ENCODE peak calls at places on chromosomes 16 and 17, in eight cellular contexts. A is stomach, H is HCT116, X is prostate gland, E is breast epithelium, Y is suprapubic skin, D is GM12891, G is spleen. R is an unnamed sample.

GRCh38 chr17:75878174-75878998 is at the start of gene TRIM47:
- DNase-seq in X (peak; percentile 46), E (no peak), D (no peak), G (peak; percentile 88), H (no peak), A (peak; percentile 68), Y (no peak), R (peak; percentile 94)

GRCh38 chr17:32822996-32823395 is 53.9 kb downstream of the MYO1D start:
- DNase-seq in D (no peak), G (no peak), A (no peak), H (no peak), X (no peak), E (no peak), Y (no peak), R (no peak)

GRCh38 chr17:40075216-40076100 is 12.7 kb downstream of the THRA start:
- DNase-seq in G (peak; percentile 86), E (peak; percentile 89), A (peak; percentile 94), D (no peak), H (no peak), X (peak; percentile 85), Y (no peak), R (peak; percentile 93)

GRCh38 chr17:69466905-69467630 is 52.6 kb downstream of the MAP2K6 start:
- DNase-seq in E (no peak), X (no peak), Y (no peak), H (no peak), A (no peak), G (no peak), D (no peak), R (no peak)

GRCh38 chr17:51373489-51374194 is 113.3 kb downstream of the UTP18 start:
- DNase-seq in X (no peak), G (no peak), E (no peak), A (no peak), Y (no peak), H (no peak), D (no peak), R (no peak)

GRCh38 chr16:46929378-46930332 is 43.8 kb downstream of the DNAJA2 start:
- DNase-seq in H (peak; percentile 18), Y (no peak), A (peak; percentile 80), X (peak; percentile 69), D (peak; percentile 84), E (peak; percentile 80), G (peak; percentile 91), R (peak; percentile 75)

GRCh38 chr16:84518804-84519341 is 14.4 kb upstream of the MEAK7 start:
- DNase-seq in Y (no peak), A (no peak), X (no peak), D (no peak), G (peak; percentile 77), H (no peak), E (peak; percentile 68), R (no peak)

GRCh38 chr17:66355510-66355909 is 53.1 kb downstream of the PRKCA start:
- DNase-seq in A (no peak), G (no peak), D (no peak), E (no peak), X (no peak), Y (no peak), H (no peak), R (no peak)

GRCh38 chr17:38740806-38741205 is 7.3 kb downstream of the PCGF2 start:
- DNase-seq in H (no peak), D (no peak), Y (no peak), A (no peak), X (no peak), E (no peak), G (no peak), R (no peak)

GRCh38 chr16:23869052-23869451 is 33.3 kb downstream of the PRKCB start:
- DNase-seq in D (no peak), H (no peak), E (no peak), G (no peak), Y (no peak), X (no peak), A (no peak), R (no peak)

GRCh38 chr17:38861399-38861843 is 7.9 kb upstream of the RPL23 start:
- DNase-seq in H (no peak), X (no peak), G (no peak), D (no peak), E (no peak), A (no peak), Y (no peak), R (no peak)

GRCh38 chr17:9529033-9529748 is 46.4 kb downstream of the STX8 start:
- DNase-seq in G (no peak), X (no peak), H (no peak), Y (no peak), A (no peak), D (peak; percentile 18), E (no peak), R (no peak)

GRCh38 chr16:89981414-89981813 is 32.9 kb downstream of the DEF8 start:
- DNase-seq in G (no peak), D (no peak), H (no peak), Y (no peak), X (no peak), A (no peak), E (no peak), R (no peak)

GRCh38 chr17:67818110-67819002 is 6.9 kb upstream of the BPTF start:
- DNase-seq in A (no peak), Y (peak; percentile 21), G (peak; percentile 53), E (no peak), X (no peak), H (no peak), D (no peak), R (no peak)

GRCh38 chr16:67946966-67947558 is 3.1 kb upstream of the LCAT start:
- DNase-seq in H (no peak), E (no peak), A (no peak), Y (no peak), G (no peak), D (no peak), X (no peak), R (no peak)

GRCh38 chr17:27608330-27609230 is 22.4 kb upstream of the LGALS9 start:
- DNase-seq in H (no peak), D (no peak), E (no peak), X (no peak), G (peak; percentile 6), Y (no peak), A (no peak), R (no peak)

GRCh38 chr16:81148277-81148676 is 52.1 kb upstream of the GCSH start:
- DNase-seq in X (no peak), G (no peak), H (no peak), D (no peak), A (no peak), Y (no peak), E (no peak), R (no peak)

GRCh38 chr16:11639925-11640899 is 28.0 kb upstream of the SNN start:
- DNase-seq in G (peak; percentile 85), D (no peak), H (peak; percentile 63), E (peak; percentile 64), A (peak; percentile 73), X (peak; percentile 86), Y (peak; percentile 88), R (peak; percentile 92)

GRCh38 chr17:80361495-80362220 is 53.3 kb upstream of the ENDOV start:
- DNase-seq in D (no peak), G (peak; percentile 38), X (no peak), A (no peak), Y (no peak), E (peak; percentile 46), H (no peak), R (no peak)

GRCh38 chr16:58499615-58500328 is at the start of gene NDRG4:
- DNase-seq in D (no peak), A (peak; percentile 49), H (peak; percentile 83), G (peak; percentile 83), E (peak; percentile 58), Y (peak; percentile 80), X (no peak), R (peak; percentile 34)

GRCh38 chr16:16042076-16042475 is 92.7 kb downstream of the ABCC1 start:
- DNase-seq in X (peak; percentile 74), A (peak; percentile 93), G (no peak), E (no peak), Y (no peak), H (no peak), D (no peak), R (no peak)

GRCh38 chr16:67673712-67674580 is 7.3 kb downstream of the C16orf86 start:
- DNase-seq in G (peak; percentile 89), A (peak; percentile 77), D (no peak), X (no peak), Y (no peak), E (no peak), H (no peak), R (peak; percentile 67)

GRCh38 chr17:27540300-27541105 is 84.3 kb downstream of the KSR1 start:
- DNase-seq in E (peak; percentile 62), D (no peak), Y (peak; percentile 94), X (peak; percentile 72), G (peak; percentile 84), H (no peak), A (peak; percentile 92), R (peak; percentile 97)

GRCh38 chr16:69323428-69323827 is 7.0 kb downstream of the PDF start:
- DNase-seq in Y (no peak), A (no peak), G (peak; percentile 58), H (no peak), X (no peak), D (no peak), E (no peak), R (no peak)

GRCh38 chr16:49745434-49745833 is 110.5 kb downstream of the ZNF423 start:
- DNase-seq in Y (no peak), E (no peak), D (no peak), A (no peak), X (no peak), G (no peak), H (no peak), R (no peak)

DNA sequence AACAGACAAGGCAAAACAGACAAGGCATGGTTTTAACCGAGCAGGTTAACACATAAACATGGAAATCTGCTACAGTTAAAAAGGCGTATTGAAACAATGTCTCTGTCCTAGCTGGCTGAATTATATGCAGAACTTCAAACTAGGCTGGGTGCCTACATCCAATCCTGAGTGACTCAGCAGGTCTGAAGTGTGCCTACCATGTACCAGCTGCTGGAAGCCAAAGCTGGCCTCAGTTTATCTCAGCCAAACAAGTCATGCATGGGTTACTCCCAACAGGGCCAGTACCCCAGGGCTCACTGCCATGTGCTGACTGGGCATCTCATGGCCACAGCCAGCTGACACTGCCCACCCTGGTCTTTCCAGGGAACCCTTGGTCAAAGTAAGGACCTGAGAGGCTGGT is 4.0 kb downstream of the C1QBP start:
- DNase-seq in G (no peak), E (no peak), D (no peak), Y (no peak), H (no peak), A (no peak), X (no peak), R (no peak)
- TF ChIP-seq POLR2A in G (no peak), E (no peak), D (no peak), Y (no peak), H (no peak), A (no peak), X (no peak), R (no peak)

GRCh38 chr17:44987194-44987882 is 19.2 kb upstream of the C1QL1 start:
- DNase-seq in A (no peak), H (no peak), Y (no peak), E (no peak), D (no peak), G (no peak), X (no peak), R (no peak)
- TF ChIP-seq POLR2AphosphoS5 in A (no peak), H (no peak), Y (no peak), E (no peak), D (no peak), G (no peak), X (no peak), R (no peak)

GRCh38 chr16:4383591-4384495 is 12.2 kb downstream of the VASN start:
- DNase-seq in Y (no peak), E (no peak), D (no peak), G (no peak), A (no peak), H (no peak), X (no peak), R (peak; percentile 64)
- TF ChIP-seq POLR2A in Y (no peak), E (no peak), D (no peak), G (no peak), A (no peak), H (no peak), X (no peak), R (no peak)

GRCh38 chr16:86089341-86089900 is 190.5 kb downstream of the IRF8 start:
- DNase-seq in X (no peak), Y (peak; percentile 43), D (no peak), E (peak; percentile 35), G (peak; percentile 58), H (no peak), A (no peak), R (no peak)
- TF ChIP-seq POLR2AphosphoS5 in X (no peak), Y (no peak), D (no peak), E (no peak), G (no peak), H (no peak), A (no peak), R (no peak)